ENCODE peak calls at places on chromosome 19, in nine cellular contexts. One of them, this sample, is unnamed.

GRCh38 chr19:35034588-35035382 is 4.5 kb downstream of the SCN1B start:
- DNase-seq in kidney glomerular epithelial cell: no peak
- DNase-seq in endodermal cell: no peak
- DNase-seq in pancreas: no peak
- DNase-seq in stromal cell of bone marrow: no peak
- DNase-seq in PC-3: no peak
- DNase-seq in HCEC 1CT: no peak
- DNase-seq in NCI-H774: no peak
- DNase-seq in activated naive CD4-positive, alpha-beta T cell treated with anti-CD3 and anti-CD28 coated beads, Interleukin-2, amount 50 U/mL, for 72 hours: no peak
- DNase-seq in this sample: peak; percentile 61

GRCh38 chr19:31715249-31715944 is 366.2 kb upstream of the TSHZ3 start:
- DNase-seq in kidney glomerular epithelial cell: no peak
- DNase-seq in endodermal cell: peak; percentile 51
- DNase-seq in pancreas: no peak
- DNase-seq in stromal cell of bone marrow: peak; percentile 58
- DNase-seq in PC-3: no peak
- DNase-seq in HCEC 1CT: no peak
- DNase-seq in NCI-H774: no peak
- DNase-seq in activated naive CD4-positive, alpha-beta T cell treated with anti-CD3 and anti-CD28 coated beads, Interleukin-2, amount 50 U/mL, for 72 hours: no peak
- DNase-seq in this sample: no peak

GRCh38 chr19:18793144-18794028 is 2.3 kb upstream of the COMP start:
- DNase-seq in kidney glomerular epithelial cell: no peak
- DNase-seq in endodermal cell: peak; percentile 52
- DNase-seq in pancreas: no peak
- DNase-seq in stromal cell of bone marrow: no peak
- DNase-seq in PC-3: no peak
- DNase-seq in HCEC 1CT: no peak
- DNase-seq in NCI-H774: no peak
- DNase-seq in activated naive CD4-positive, alpha-beta T cell treated with anti-CD3 and anti-CD28 coated beads, Interleukin-2, amount 50 U/mL, for 72 hours: no peak
- DNase-seq in this sample: no peak

GRCh38 chr19:5096536-5096935 is 127.6 kb downstream of the KDM4B start:
- DNase-seq in kidney glomerular epithelial cell: no peak
- DNase-seq in endodermal cell: no peak
- DNase-seq in pancreas: no peak
- DNase-seq in stromal cell of bone marrow: no peak
- DNase-seq in PC-3: no peak
- DNase-seq in HCEC 1CT: no peak
- DNase-seq in NCI-H774: no peak
- DNase-seq in activated naive CD4-positive, alpha-beta T cell treated with anti-CD3 and anti-CD28 coated beads, Interleukin-2, amount 50 U/mL, for 72 hours: no peak
- DNase-seq in this sample: no peak

GRCh38 chr19:21398851-21399250 is 1.9 kb downstream of the ZNF493 start:
- DNase-seq in kidney glomerular epithelial cell: no peak
- DNase-seq in endodermal cell: no peak
- DNase-seq in pancreas: no peak
- DNase-seq in stromal cell of bone marrow: no peak
- DNase-seq in PC-3: no peak
- DNase-seq in HCEC 1CT: no peak
- DNase-seq in NCI-H774: no peak
- DNase-seq in activated naive CD4-positive, alpha-beta T cell treated with anti-CD3 and anti-CD28 coated beads, Interleukin-2, amount 50 U/mL, for 72 hours: no peak
- DNase-seq in this sample: no peak

GRCh38 chr19:5623397-5624153 is 692 bp downstream of the SAFB start:
- DNase-seq in kidney glomerular epithelial cell: no peak
- DNase-seq in endodermal cell: peak; percentile 47
- DNase-seq in pancreas: peak; percentile 78
- DNase-seq in stromal cell of bone marrow: no peak
- DNase-seq in PC-3: no peak
- DNase-seq in HCEC 1CT: no peak
- DNase-seq in NCI-H774: no peak
- DNase-seq in activated naive CD4-positive, alpha-beta T cell treated with anti-CD3 and anti-CD28 coated beads, Interleukin-2, amount 50 U/mL, for 72 hours: no peak
- DNase-seq in this sample: no peak

GRCh38 chr19:51163257-51163656 is 21.2 kb downstream of the SIGLEC7 start:
- DNase-seq in kidney glomerular epithelial cell: no peak
- DNase-seq in endodermal cell: peak; percentile 39
- DNase-seq in pancreas: no peak
- DNase-seq in stromal cell of bone marrow: no peak
- DNase-seq in PC-3: no peak
- DNase-seq in HCEC 1CT: no peak
- DNase-seq in NCI-H774: no peak
- DNase-seq in activated naive CD4-positive, alpha-beta T cell treated with anti-CD3 and anti-CD28 coated beads, Interleukin-2, amount 50 U/mL, for 72 hours: no peak
- DNase-seq in this sample: peak; percentile 97

GRCh38 chr19:17125728-17126677 is 50.4 kb downstream of the MYO9B start:
- DNase-seq in kidney glomerular epithelial cell: no peak
- DNase-seq in endodermal cell: no peak
- DNase-seq in pancreas: no peak
- DNase-seq in stromal cell of bone marrow: no peak
- DNase-seq in PC-3: no peak
- DNase-seq in HCEC 1CT: no peak
- DNase-seq in NCI-H774: no peak
- DNase-seq in activated naive CD4-positive, alpha-beta T cell treated with anti-CD3 and anti-CD28 coated beads, Interleukin-2, amount 50 U/mL, for 72 hours: peak; percentile 72
- DNase-seq in this sample: peak; percentile 61

GRCh38 chr19:40445945-40446784 is 2.0 kb upstream of the SERTAD3 start:
- DNase-seq in kidney glomerular epithelial cell: no peak
- DNase-seq in endodermal cell: peak; percentile 76
- DNase-seq in pancreas: no peak
- DNase-seq in stromal cell of bone marrow: no peak
- DNase-seq in PC-3: peak; percentile 55
- DNase-seq in HCEC 1CT: no peak
- DNase-seq in NCI-H774: no peak
- DNase-seq in activated naive CD4-positive, alpha-beta T cell treated with anti-CD3 and anti-CD28 coated beads, Interleukin-2, amount 50 U/mL, for 72 hours: no peak
- DNase-seq in this sample: no peak

GRCh38 chr19:22935151-22935550 is 67.8 kb downstream of the ZNF728 start:
- DNase-seq in kidney glomerular epithelial cell: no peak
- DNase-seq in endodermal cell: no peak
- DNase-seq in pancreas: no peak
- DNase-seq in stromal cell of bone marrow: no peak
- DNase-seq in PC-3: peak; percentile 49
- DNase-seq in HCEC 1CT: no peak
- DNase-seq in NCI-H774: no peak
- DNase-seq in activated naive CD4-positive, alpha-beta T cell treated with anti-CD3 and anti-CD28 coated beads, Interleukin-2, amount 50 U/mL, for 72 hours: no peak
- DNase-seq in this sample: no peak

GRCh38 chr19:18894254-18895037 is 1.5 kb downstream of the CERS1 start:
- DNase-seq in kidney glomerular epithelial cell: no peak
- DNase-seq in endodermal cell: no peak
- DNase-seq in pancreas: peak; percentile 65
- DNase-seq in stromal cell of bone marrow: no peak
- DNase-seq in PC-3: no peak
- DNase-seq in HCEC 1CT: peak; percentile 11
- DNase-seq in NCI-H774: peak; percentile 2
- DNase-seq in activated naive CD4-positive, alpha-beta T cell treated with anti-CD3 and anti-CD28 coated beads, Interleukin-2, amount 50 U/mL, for 72 hours: no peak
- DNase-seq in this sample: peak; percentile 51

GRCh38 chr19:42038675-42039074 is 31.3 kb downstream of the GRIK5 start:
- DNase-seq in kidney glomerular epithelial cell: no peak
- DNase-seq in endodermal cell: no peak
- DNase-seq in pancreas: no peak
- DNase-seq in stromal cell of bone marrow: no peak
- DNase-seq in PC-3: no peak
- DNase-seq in HCEC 1CT: no peak
- DNase-seq in NCI-H774: no peak
- DNase-seq in activated naive CD4-positive, alpha-beta T cell treated with anti-CD3 and anti-CD28 coated beads, Interleukin-2, amount 50 U/mL, for 72 hours: no peak
- DNase-seq in this sample: peak; percentile 50

GRCh38 chr19:7515091-7515470 is 822 bp upstream of the ZNF358 start:
- DNase-seq in kidney glomerular epithelial cell: no peak
- DNase-seq in endodermal cell: no peak
- DNase-seq in pancreas: no peak
- DNase-seq in stromal cell of bone marrow: no peak
- DNase-seq in PC-3: no peak
- DNase-seq in HCEC 1CT: no peak
- DNase-seq in NCI-H774: no peak
- DNase-seq in activated naive CD4-positive, alpha-beta T cell treated with anti-CD3 and anti-CD28 coated beads, Interleukin-2, amount 50 U/mL, for 72 hours: no peak
- DNase-seq in this sample: no peak

GRCh38 chr19:39341122-39341719 is 1.0 kb upstream of the SAMD4B start:
- DNase-seq in kidney glomerular epithelial cell: no peak
- DNase-seq in endodermal cell: peak; percentile 80
- DNase-seq in pancreas: no peak
- DNase-seq in stromal cell of bone marrow: no peak
- DNase-seq in PC-3: peak; percentile 9
- DNase-seq in HCEC 1CT: peak; percentile 20
- DNase-seq in NCI-H774: no peak
- DNase-seq in activated naive CD4-positive, alpha-beta T cell treated with anti-CD3 and anti-CD28 coated beads, Interleukin-2, amount 50 U/mL, for 72 hours: no peak
- DNase-seq in this sample: no peak

GRCh38 chr19:581399-582111 is 8.1 kb upstream of the HCN2 start:
- DNase-seq in kidney glomerular epithelial cell: no peak
- DNase-seq in endodermal cell: no peak
- DNase-seq in pancreas: peak; percentile 77
- DNase-seq in stromal cell of bone marrow: no peak
- DNase-seq in PC-3: no peak
- DNase-seq in HCEC 1CT: no peak
- DNase-seq in NCI-H774: no peak
- DNase-seq in activated naive CD4-positive, alpha-beta T cell treated with anti-CD3 and anti-CD28 coated beads, Interleukin-2, amount 50 U/mL, for 72 hours: no peak
- DNase-seq in this sample: no peak

GRCh38 chr19:17943284-17944221 is 10.7 kb downstream of the CCDC124 start:
- DNase-seq in kidney glomerular epithelial cell: no peak
- DNase-seq in endodermal cell: peak; percentile 92
- DNase-seq in pancreas: peak; percentile 63
- DNase-seq in stromal cell of bone marrow: no peak
- DNase-seq in PC-3: no peak
- DNase-seq in HCEC 1CT: no peak
- DNase-seq in NCI-H774: no peak
- DNase-seq in activated naive CD4-positive, alpha-beta T cell treated with anti-CD3 and anti-CD28 coated beads, Interleukin-2, amount 50 U/mL, for 72 hours: no peak
- DNase-seq in this sample: no peak

GRCh38 chr19:15900504-15900903 is 2.6 kb upstream of the CYP4F2 start:
- DNase-seq in kidney glomerular epithelial cell: no peak
- DNase-seq in endodermal cell: no peak
- DNase-seq in pancreas: no peak
- DNase-seq in stromal cell of bone marrow: no peak
- DNase-seq in PC-3: no peak
- DNase-seq in HCEC 1CT: no peak
- DNase-seq in NCI-H774: no peak
- DNase-seq in activated naive CD4-positive, alpha-beta T cell treated with anti-CD3 and anti-CD28 coated beads, Interleukin-2, amount 50 U/mL, for 72 hours: no peak
- DNase-seq in this sample: no peak

GRCh38 chr19:41095703-41096102 is 7.5 kb downstream of the CYP2A13 start:
- DNase-seq in kidney glomerular epithelial cell: no peak
- DNase-seq in endodermal cell: no peak
- DNase-seq in pancreas: no peak
- DNase-seq in stromal cell of bone marrow: no peak
- DNase-seq in PC-3: no peak
- DNase-seq in HCEC 1CT: no peak
- DNase-seq in NCI-H774: no peak
- DNase-seq in activated naive CD4-positive, alpha-beta T cell treated with anti-CD3 and anti-CD28 coated beads, Interleukin-2, amount 50 U/mL, for 72 hours: no peak
- DNase-seq in this sample: no peak

GRCh38 chr19:5037936-5038335 is 69.0 kb downstream of the KDM4B start:
- DNase-seq in kidney glomerular epithelial cell: no peak
- DNase-seq in endodermal cell: no peak
- DNase-seq in pancreas: no peak
- DNase-seq in stromal cell of bone marrow: no peak
- DNase-seq in PC-3: no peak
- DNase-seq in HCEC 1CT: no peak
- DNase-seq in NCI-H774: no peak
- DNase-seq in activated naive CD4-positive, alpha-beta T cell treated with anti-CD3 and anti-CD28 coated beads, Interleukin-2, amount 50 U/mL, for 72 hours: no peak
- DNase-seq in this sample: no peak

GRCh38 chr19:49106648-49107135 is 7.5 kb upstream of the LIN7B start:
- DNase-seq in kidney glomerular epithelial cell: peak; percentile 7
- DNase-seq in endodermal cell: peak; percentile 92
- DNase-seq in pancreas: no peak
- DNase-seq in stromal cell of bone marrow: no peak
- DNase-seq in PC-3: peak; percentile 57
- DNase-seq in HCEC 1CT: peak; percentile 16
- DNase-seq in NCI-H774: peak; percentile 3
- DNase-seq in activated naive CD4-positive, alpha-beta T cell treated with anti-CD3 and anti-CD28 coated beads, Interleukin-2, amount 50 U/mL, for 72 hours: no peak
- DNase-seq in this sample: peak; percentile 74

GRCh38 chr19:33418461-33418860 is 45.0 kb downstream of the CEBPG start:
- DNase-seq in kidney glomerular epithelial cell: no peak
- DNase-seq in endodermal cell: no peak
- DNase-seq in pancreas: peak; percentile 19
- DNase-seq in stromal cell of bone marrow: no peak
- DNase-seq in PC-3: no peak
- DNase-seq in HCEC 1CT: no peak
- DNase-seq in NCI-H774: no peak
- DNase-seq in activated naive CD4-positive, alpha-beta T cell treated with anti-CD3 and anti-CD28 coated beads, Interleukin-2, amount 50 U/mL, for 72 hours: no peak
- DNase-seq in this sample: no peak

GRCh38 chr19:39677931-39678889 is 22.5 kb downstream of the LGALS16 start:
- DNase-seq in kidney glomerular epithelial cell: peak; percentile 39
- DNase-seq in endodermal cell: no peak
- DNase-seq in pancreas: peak; percentile 52
- DNase-seq in stromal cell of bone marrow: no peak
- DNase-seq in PC-3: peak; percentile 74
- DNase-seq in HCEC 1CT: no peak
- DNase-seq in NCI-H774: peak; percentile 83
- DNase-seq in activated naive CD4-positive, alpha-beta T cell treated with anti-CD3 and anti-CD28 coated beads, Interleukin-2, amount 50 U/mL, for 72 hours: no peak
- DNase-seq in this sample: no peak

GRCh38 chr19:9565900-9566705 is 18.2 kb downstream of the ZNF121 start:
- DNase-seq in kidney glomerular epithelial cell: no peak
- DNase-seq in endodermal cell: no peak
- DNase-seq in pancreas: no peak
- DNase-seq in stromal cell of bone marrow: no peak
- DNase-seq in PC-3: peak; percentile 16
- DNase-seq in HCEC 1CT: peak; percentile 10
- DNase-seq in NCI-H774: no peak
- DNase-seq in activated naive CD4-positive, alpha-beta T cell treated with anti-CD3 and anti-CD28 coated beads, Interleukin-2, amount 50 U/mL, for 72 hours: no peak
- DNase-seq in this sample: no peak

GRCh38 chr19:14167594-14168138 is 31.3 kb upstream of the ASF1B start:
- DNase-seq in kidney glomerular epithelial cell: no peak
- DNase-seq in endodermal cell: no peak
- DNase-seq in pancreas: no peak
- DNase-seq in stromal cell of bone marrow: no peak
- DNase-seq in PC-3: no peak
- DNase-seq in HCEC 1CT: no peak
- DNase-seq in NCI-H774: no peak
- DNase-seq in activated naive CD4-positive, alpha-beta T cell treated with anti-CD3 and anti-CD28 coated beads, Interleukin-2, amount 50 U/mL, for 72 hours: no peak
- DNase-seq in this sample: no peak

GRCh38 chr19:5767949-5768348 is 16.6 kb downstream of the PRR22 start:
- DNase-seq in kidney glomerular epithelial cell: no peak
- DNase-seq in endodermal cell: no peak
- DNase-seq in pancreas: no peak
- DNase-seq in stromal cell of bone marrow: no peak
- DNase-seq in PC-3: no peak
- DNase-seq in HCEC 1CT: no peak
- DNase-seq in NCI-H774: no peak
- DNase-seq in activated naive CD4-positive, alpha-beta T cell treated with anti-CD3 and anti-CD28 coated beads, Interleukin-2, amount 50 U/mL, for 72 hours: no peak
- DNase-seq in this sample: no peak

GRCh38 chr19:31139871-31140505 is 209.2 kb downstream of the TSHZ3 start:
- DNase-seq in kidney glomerular epithelial cell: peak; percentile 97
- DNase-seq in endodermal cell: no peak
- DNase-seq in pancreas: no peak
- DNase-seq in stromal cell of bone marrow: peak; percentile 53
- DNase-seq in PC-3: peak; percentile 14
- DNase-seq in HCEC 1CT: peak; percentile 91
- DNase-seq in NCI-H774: no peak
- DNase-seq in activated naive CD4-positive, alpha-beta T cell treated with anti-CD3 and anti-CD28 coated beads, Interleukin-2, amount 50 U/mL, for 72 hours: no peak
- DNase-seq in this sample: no peak

GRCh38 chr19:5665781-5666513 is 14.4 kb downstream of the MICOS13 start:
- DNase-seq in kidney glomerular epithelial cell: peak; percentile 83
- DNase-seq in endodermal cell: no peak
- DNase-seq in pancreas: peak; percentile 9
- DNase-seq in stromal cell of bone marrow: peak; percentile 75
- DNase-seq in PC-3: peak; percentile 58
- DNase-seq in HCEC 1CT: peak; percentile 54
- DNase-seq in NCI-H774: no peak
- DNase-seq in activated naive CD4-positive, alpha-beta T cell treated with anti-CD3 and anti-CD28 coated beads, Interleukin-2, amount 50 U/mL, for 72 hours: no peak
- DNase-seq in this sample: no peak

This sample was measured in G401.